ENCODE peak calls at places on chromosomes 13 and 19, in eight cellular contexts. X is thoracic aorta, H is right atrium auricular region, Q is IMR-90, N is tibial artery, S is DND-41, U is GM12878, P is fibroblast of lung. R is an unnamed sample.

GRCh38 chr19:53864308-53864836 is 3.3 kb upstream of the MYADM start:
- DNase-seq in X (no peak), S (no peak), P (no peak), H (no peak), N (no peak), Q (no peak), U (no peak), R (no peak)

GRCh38 chr19:10828981-10829821 is 6.8 kb downstream of the TMED1 start:
- DNase-seq in H (no peak), S (no peak), N (no peak), X (no peak), P (no peak), U (no peak), Q (no peak), R (no peak)

GRCh38 chr19:56670961-56671612 is 470 bp downstream of the ZNF835 start:
- DNase-seq in Q (no peak), H (no peak), P (no peak), U (no peak), N (peak; percentile 22), S (no peak), X (no peak), R (peak; percentile 55)

GRCh38 chr19:18650048-18650435 is 13.2 kb downstream of the KLHL26 start:
- DNase-seq in S (no peak), P (no peak), H (peak; percentile 92), N (peak; percentile 79), X (no peak), U (no peak), Q (peak; percentile 61), R (no peak)

GRCh38 chr19:23049256-23049655 is 46.3 kb upstream of the ZNF728 start:
- DNase-seq in U (no peak), P (no peak), Q (no peak), S (no peak), X (no peak), H (no peak), N (no peak), R (no peak)

GRCh38 chr13:79312456-79312855 is 93.6 kb downstream of the RBM26 start:
- DNase-seq in U (no peak), S (no peak), X (no peak), H (no peak), P (no peak), N (no peak), Q (no peak), R (no peak)

GRCh38 chr19:41535029-41535622 is 40.8 kb upstream of the CEACAM21 start:
- DNase-seq in S (no peak), X (no peak), Q (no peak), U (peak; percentile 84), P (no peak), N (no peak), H (no peak), R (no peak)

GRCh38 chr13:65240773-65241172 is 1989.4 kb downstream of the PCDH9 start:
- DNase-seq in N (no peak), U (no peak), P (no peak), X (no peak), Q (no peak), S (no peak), H (no peak), R (no peak)

GRCh38 chr13:27969073-27969865 is at the start of gene CDX2:
- DNase-seq in N (no peak), P (no peak), U (no peak), H (no peak), S (no peak), Q (no peak), X (no peak), R (peak; percentile 62)

GRCh38 chr13:99558570-99559180 is 57.4 kb downstream of the TM9SF2 start:
- DNase-seq in H (no peak), X (no peak), Q (peak; percentile 61), S (no peak), U (no peak), P (peak; percentile 28), N (no peak), R (no peak)

GRCh38 chr13:52405767-52406494 is at the start of gene THSD1:
- DNase-seq in S (no peak), H (peak; percentile 71), Q (peak; percentile 41), U (no peak), P (peak; percentile 62), N (peak; percentile 47), X (no peak), R (no peak)

GRCh38 chr13:89393758-89394157 is 1722.6 kb downstream of the SLITRK5 start:
- DNase-seq in H (no peak), S (no peak), U (no peak), N (no peak), X (no peak), P (no peak), Q (no peak), R (no peak)

GRCh38 chr19:45972944-45973525 is 630 bp downstream of the NOVA2 start:
- DNase-seq in P (no peak), N (no peak), H (no peak), S (no peak), X (no peak), Q (no peak), U (no peak), R (peak; percentile 25)

GRCh38 chr13:42276683-42277082 is 4.7 kb downstream of the AKAP11 start:
- DNase-seq in Q (no peak), P (no peak), X (no peak), U (no peak), H (no peak), S (no peak), N (no peak), R (no peak)

GRCh38 chr13:99066219-99066618 is 88.4 kb upstream of the DOCK9 start:
- DNase-seq in P (no peak), H (no peak), U (no peak), N (no peak), S (no peak), Q (no peak), X (no peak), R (no peak)

GRCh38 chr13:101512650-101513049 is 60.2 kb downstream of the ITGBL1 start:
- DNase-seq in H (no peak), S (no peak), U (no peak), N (no peak), Q (no peak), X (no peak), P (peak; percentile 85), R (no peak)

GRCh38 chr13:79867248-79867647 is 386.3 kb downstream of the NDFIP2 start:
- DNase-seq in Q (peak; percentile 36), H (no peak), X (no peak), S (no peak), N (no peak), U (no peak), P (peak; percentile 39), R (no peak)

GRCh38 chr13:31996611-31997010 is 35.0 kb upstream of the FRY start:
- DNase-seq in Q (no peak), P (no peak), X (no peak), N (no peak), H (no peak), U (no peak), S (no peak), R (no peak)

GRCh38 chr13:31998131-31998530 is 33.4 kb upstream of the FRY start:
- DNase-seq in X (no peak), Q (no peak), H (no peak), U (no peak), P (peak; percentile 18), N (no peak), S (no peak), R (no peak)

GRCh38 chr13:31997641-31998040 is 33.9 kb upstream of the FRY start:
- DNase-seq in X (no peak), N (no peak), P (no peak), H (no peak), Q (no peak), U (no peak), S (no peak), R (no peak)

GRCh38 chr13:32001392-32001768 is 30.2 kb upstream of the FRY start:
- DNase-seq in Q (peak; percentile 41), U (no peak), N (no peak), H (no peak), P (peak; percentile 32), S (peak; percentile 5), X (no peak), R (peak; percentile 68)

GRCh38 chr13:32001769-32002168 is 29.8 kb upstream of the FRY start:
- DNase-seq in Q (no peak), H (no peak), X (no peak), U (no peak), N (no peak), S (no peak), P (no peak), R (no peak)
- H3K27ac ChIP-seq in Q (no peak overlapping the region), H (peak overlapping the region; percentile 39), X (no peak overlapping the region), U (no peak overlapping the region), N (no peak overlapping the region), S (no peak overlapping the region), P (no peak overlapping the region), R (no peak overlapping the region)

DNA sequence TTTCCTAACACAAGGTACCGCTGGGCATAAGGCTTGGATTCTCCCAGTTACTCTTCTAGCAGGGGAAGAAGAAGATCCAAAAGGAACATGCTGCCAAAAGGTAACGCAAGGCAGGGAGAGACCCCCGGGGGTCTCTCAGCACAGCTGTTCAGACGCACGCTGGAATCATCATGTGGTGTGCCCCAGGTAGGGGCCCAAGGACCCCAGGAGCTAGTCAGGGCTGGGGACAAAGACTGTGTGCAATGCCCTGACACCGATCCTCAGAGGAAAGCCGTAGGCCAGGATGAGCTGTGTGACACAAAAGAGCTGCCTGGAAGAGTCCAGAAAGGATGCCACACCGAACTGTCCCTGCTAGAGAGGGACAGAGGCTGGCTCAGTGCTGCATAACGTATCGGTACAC is 22.3 kb upstream of the EPHX3 start:
- DNase-seq in N (no peak), Q (no peak), P (no peak), U (no peak), X (no peak), H (no peak), S (no peak), R (no peak)
- H3K36me3 ChIP-seq in N (peaks cover 74% of the 10 kb centered on the region), Q (peaks cover 71% of the 10 kb centered on the region), P (peaks cover 43% of the 10 kb centered on the region), U (peaks cover 49% of the 10 kb centered on the region), X (peaks cover 68% of the 10 kb centered on the region), H (peaks cover 74% of the 10 kb centered on the region), S (peaks cover 100% of the 10 kb centered on the region), R (peaks cover 70% of the 10 kb centered on the region)

DNA sequence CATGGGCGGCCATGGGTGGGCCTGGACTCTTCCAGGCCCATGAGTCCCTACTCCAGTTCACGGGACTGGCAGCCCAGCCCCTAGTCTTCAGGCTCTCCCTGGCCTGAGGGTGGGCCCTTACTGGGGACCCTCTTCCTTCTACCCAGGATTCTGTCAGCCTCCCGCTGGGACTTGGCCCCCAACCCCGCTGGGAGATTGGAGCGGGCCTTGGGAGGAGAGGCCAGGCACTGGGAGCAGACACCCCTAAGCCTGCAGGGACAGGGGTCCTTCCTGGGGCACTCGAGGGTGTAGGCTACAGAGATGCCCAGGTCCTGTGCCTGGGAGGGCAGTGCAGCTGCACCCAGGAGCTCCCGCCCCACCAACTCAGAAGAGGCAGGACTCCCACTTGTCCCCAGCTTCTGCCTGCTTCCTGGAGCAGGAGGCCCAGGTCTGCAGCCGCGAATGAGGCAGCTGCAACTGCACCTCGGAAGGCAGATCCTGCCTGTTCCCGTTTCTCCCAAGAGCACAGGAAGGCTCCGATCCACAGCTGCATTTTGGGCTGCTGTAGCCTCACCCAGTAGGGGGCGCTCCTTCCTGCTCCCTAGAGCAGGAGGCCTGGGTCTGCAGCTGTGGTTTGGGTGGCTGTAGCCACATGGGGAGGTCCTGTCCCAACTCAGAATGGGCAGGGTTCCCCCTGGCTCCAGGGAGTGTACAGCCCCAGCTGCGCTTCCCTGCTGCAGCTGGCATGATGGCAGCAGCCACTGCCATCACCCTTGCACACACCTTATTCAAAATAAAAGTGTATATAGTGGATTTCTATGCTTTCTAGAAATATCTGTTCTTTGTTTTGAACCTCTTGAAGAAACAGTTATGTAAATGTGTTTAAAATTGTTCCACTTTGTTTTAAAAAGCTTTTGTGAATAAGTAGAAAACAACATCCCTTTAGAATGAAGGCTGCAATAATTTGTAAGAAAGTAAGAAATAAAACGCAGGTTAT is 46.8 kb downstream of the TEX26 start:
- DNase-seq in H (no peak), U (no peak), N (no peak), P (no peak), X (no peak), S (peak; percentile 55), Q (no peak), R (peak; percentile 19)
- TF ChIP-seq CTCF in H (peak; percentile 53), U (peak; percentile 80), N (no peak), P (peak; percentile 40), X (peak; percentile 23), S (peak; percentile 88), Q (peak; percentile 21), R (peak; percentile 15)

GRCh38 chr13:44365008-44365407 is 8.6 kb upstream of the SERP2 start:
- DNase-seq in N (no peak), P (peak; percentile 92), S (no peak), H (no peak), Q (peak; percentile 64), X (no peak), U (no peak), R (no peak)
- H3K27ac ChIP-seq in N (no peak overlapping the region), P (no peak overlapping the region), S (no peak overlapping the region), H (no peak overlapping the region), Q (no peak overlapping the region), X (no peak overlapping the region), U (no peak overlapping the region), R (no peak overlapping the region)

R was measured in pancreas.